ENCODE peak calls at places on chromosomes 4 and X, in seven cellular contexts. L is D341Med; C is CD4-positive, alpha-beta T cell; X is RPMI8226; R is AG10803; M is ecto neural progenitor cell; V is kidney epithelial cell. I is an unnamed sample.
A peak's percentile ranks its signal among the peaks of the same experiment; 100 is the strongest.

GRCh38 chr4:83758331-83758730 is 222.4 kb downstream of the GPAT3 start:
- DNase-seq in L (no peak), C (no peak), X (no peak), R (no peak), M (no peak), V (no peak), I (no peak)

GRCh38 chr4:7759221-7759620 is 180.4 kb downstream of the AFAP1 start:
- DNase-seq in L (no peak), C (peak; percentile 41), X (no peak), R (no peak), M (no peak), V (no peak), I (no peak)

GRCh38 chr4:2436301-2436700 is 17.5 kb downstream of the CFAP99 start:
- DNase-seq in L (no peak), C (no peak), X (no peak), R (peak; percentile 54), M (no peak), V (no peak), I (no peak)

GRCh38 chr4:6913350-6913749 is 3.7 kb downstream of the TBC1D14 start:
- DNase-seq in L (no peak), C (no peak), X (no peak), R (no peak), M (no peak), V (no peak), I (no peak)

GRCh38 chr4:82698412-82698811 is 100.2 kb downstream of the SCD5 start:
- DNase-seq in L (no peak), C (no peak), X (no peak), R (no peak), M (no peak), V (no peak), I (no peak)

GRCh38 chr4:57605374-57605773 is 495.2 kb upstream of the IGFBP7 start:
- DNase-seq in L (no peak), C (no peak), X (no peak), R (no peak), M (no peak), V (no peak), I (no peak)

GRCh38 chrX:119726900-119727555 is 31.4 kb upstream of the SOWAHD start:
- DNase-seq in L (no peak), C (peak; percentile 1), X (no peak), R (peak; percentile 22), M (no peak), V (no peak), I (no peak)

GRCh38 chr4:115028682-115029385 is 84.6 kb downstream of the NDST4 start:
- DNase-seq in L (no peak), C (no peak), X (no peak), R (no peak), M (no peak), V (no peak), I (no peak)

GRCh38 chr4:164439037-164439436 is 314.9 kb upstream of the SMIM31 start:
- DNase-seq in L (no peak), C (no peak), X (no peak), R (no peak), M (no peak), V (no peak), I (no peak)

GRCh38 chrX:18995216-18995615 is 11.3 kb upstream of the PHKA2 start:
- DNase-seq in L (no peak), C (no peak), X (no peak), R (peak; percentile 63), M (no peak), V (peak; percentile 34), I (no peak)

GRCh38 chrX:118730500-118731247 is 3.3 kb downstream of the IL13RA1 start:
- DNase-seq in L (no peak), C (no peak), X (no peak), R (peak; percentile 80), M (no peak), V (no peak), I (no peak)

GRCh38 chrX:129845616-129846190 is 2.0 kb upstream of the ZDHHC9 start:
- DNase-seq in L (no peak), C (no peak), X (no peak), R (no peak), M (no peak), V (no peak), I (no peak)

GRCh38 chr4:57113870-57114269 is 3.7 kb upstream of the IGFBP7 start:
- DNase-seq in L (no peak), C (no peak), X (no peak), R (no peak), M (no peak), V (no peak), I (no peak)

GRCh38 chr4:60657802-60658201 is 542.3 kb upstream of the ADGRL3 start:
- DNase-seq in L (no peak), C (no peak), X (no peak), R (no peak), M (no peak), V (no peak), I (no peak)

GRCh38 chr4:3898098-3898497 is 131.9 kb downstream of the ADRA2C start:
- DNase-seq in L (no peak), C (no peak), X (no peak), R (no peak), M (no peak), V (no peak), I (no peak)

GRCh38 chr4:41763741-41764140 is 15.2 kb upstream of the PHOX2B start:
- DNase-seq in L (no peak), C (no peak), X (no peak), R (no peak), M (no peak), V (no peak), I (no peak)

I was measured in NCI-H524 treated with DMSO at 0.1 percent for 48 hours.